ENCODE peak calls at places on chromosomes 2 and 18, in four cellular contexts. F, Z, W and A are unnamed samples.

GRCh38 chr2:239275871-239276812 is 124.7 kb downstream of the HDAC4 start:
- DNase-seq in F (no peak), Z (peak), W (peak), A (no peak)

GRCh38 chr2:16665746-16666452 is at the start of gene CYRIA:
- DNase-seq in F (peak), Z (peak), W (peak), A (peak)

GRCh38 chr2:11420671-11421070 is 45.3 kb downstream of the E2F6 start:
- DNase-seq in F (no peak), Z (no peak), W (no peak), A (no peak)

GRCh38 chr2:168480356-168480755 is 24.3 kb downstream of the CERS6 start:
- DNase-seq in F (no peak), Z (no peak), W (no peak), A (no peak)

GRCh38 chr2:147165682-147166081 is 679.1 kb upstream of the ACVR2A start:
- DNase-seq in F (no peak), Z (no peak), W (no peak), A (no peak)

GRCh38 chr18:35161934-35162333 is 78.9 kb upstream of the ZNF397 start:
- DNase-seq in F (no peak), Z (no peak), W (no peak), A (no peak)

GRCh38 chr2:56534321-56534720 is 350.5 kb downstream of the CCDC85A start:
- DNase-seq in F (no peak), Z (no peak), W (no peak), A (no peak)

GRCh38 chr18:3250237-3251107 is 2.9 kb downstream of the MYL12A start:
- DNase-seq in F (no peak), Z (no peak), W (no peak), A (peak)

GRCh38 chr18:11909081-11909410 is 929 bp upstream of the MPPE1 start:
- DNase-seq in F (no peak), Z (no peak), W (no peak), A (no peak)

GRCh38 chr2:169361706-169362345 is 508 bp downstream of the LRP2 start:
- DNase-seq in F (peak), Z (peak), W (peak), A (no peak)

GRCh38 chr2:65539633-65540032 is 107.2 kb upstream of the SPRED2 start:
- DNase-seq in F (no peak), Z (peak), W (no peak), A (no peak)

GRCh38 chr2:225411452-225411851 is 11.9 kb downstream of the NYAP2 start:
- DNase-seq in F (no peak), Z (no peak), W (no peak), A (no peak)

GRCh38 chr2:75456111-75456510 is 104.6 kb downstream of the EVA1A start:
- DNase-seq in F (no peak), Z (no peak), W (no peak), A (no peak)

GRCh38 chr2:19719540-19719939 is 182.2 kb downstream of the TTC32 start:
- DNase-seq in F (no peak), Z (no peak), W (no peak), A (no peak)

GRCh38 chr2:20132990-20133535 is 81.6 kb upstream of the LAPTM4A start:
- DNase-seq in F (no peak), Z (no peak), W (no peak), A (no peak)

GRCh38 chr2:74373189-74373588 is 6.9 kb downstream of the DCTN1 start:
- DNase-seq in F (peak), Z (no peak), W (peak), A (no peak)

GRCh38 chr2:44884677-44885076 is 56.8 kb upstream of the SIX3 start:
- DNase-seq in F (no peak), Z (no peak), W (no peak), A (no peak)

GRCh38 chr2:178386951-178387602 is 63.9 kb downstream of the PRKRA start:
- DNase-seq in F (no peak), Z (no peak), W (no peak), A (no peak)

GRCh38 chr2:53874401-53874950 is 14.7 kb upstream of the GPR75 start:
- DNase-seq in F (no peak), Z (no peak), W (no peak), A (no peak)

GRCh38 chr2:66790651-66791181 is 355.8 kb downstream of the MEIS1 start:
- DNase-seq in F (no peak), Z (no peak), W (no peak), A (no peak)

GRCh38 chr2:129877795-129878775 is 101.4 kb upstream of the RAB6C start:
- DNase-seq in F (no peak), Z (no peak), W (peak), A (peak)

GRCh38 chr2:201126308-201127127 is 10.6 kb downstream of the CFLAR start:
- DNase-seq in F (no peak), Z (no peak), W (no peak), A (no peak)

GRCh38 chr2:10390369-10390801 is 57.7 kb downstream of the ODC1 start:
- DNase-seq in F (no peak), Z (no peak), W (no peak), A (no peak)

GRCh38 chr2:133266075-133266925 is 302.0 kb downstream of the NCKAP5 start:
- DNase-seq in F (peak), Z (peak), W (no peak), A (no peak)

GRCh38 chr2:161576421-161576820 is 47.8 kb upstream of the SLC4A10 start:
- DNase-seq in F (peak), Z (peak), W (no peak), A (peak)

DNA sequence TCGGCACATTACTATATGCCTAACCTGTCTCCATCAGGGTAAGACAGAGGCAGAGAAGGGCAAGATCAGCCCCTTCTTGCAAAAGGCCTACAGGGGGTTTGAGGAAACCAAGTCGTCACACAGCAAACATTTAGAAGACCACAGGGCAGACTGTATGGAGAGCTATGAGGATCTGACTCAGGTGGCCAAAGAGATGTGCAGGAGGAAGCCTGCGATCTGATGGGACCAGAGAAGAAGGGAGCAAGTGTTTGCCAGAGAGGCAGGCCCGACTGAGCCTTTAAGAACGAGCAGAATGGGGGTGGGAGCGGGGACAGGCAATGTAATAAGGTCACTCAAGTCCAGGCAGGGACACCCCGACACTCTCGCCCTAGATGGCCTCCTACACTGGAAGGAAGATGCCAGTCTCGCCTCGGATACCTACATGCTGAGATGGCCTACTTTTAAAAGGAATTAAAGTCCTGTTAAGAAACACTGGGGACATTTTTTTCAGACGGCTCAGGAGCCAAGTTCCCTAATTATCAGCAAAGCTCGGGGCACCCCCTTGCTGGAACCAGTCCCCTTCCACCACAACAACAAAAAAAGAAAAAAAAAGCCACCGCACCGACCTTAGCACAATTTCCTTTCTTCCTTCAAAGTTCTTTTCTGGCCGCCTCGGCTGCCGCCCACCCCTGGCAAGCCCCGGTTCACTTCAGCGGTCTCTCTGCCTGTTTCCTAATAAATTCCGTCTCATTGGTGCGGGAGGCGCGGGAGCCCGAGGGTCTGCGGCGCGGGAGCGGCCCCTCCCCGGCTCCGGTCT is 1.5 kb downstream of the SFXN5 start:
- DNase-seq in F (no peak), Z (no peak), W (no peak), A (no peak)
- H3K27ac ChIP-seq in F (no peak), Z (peak), W (peak), A (peak)

DNA sequence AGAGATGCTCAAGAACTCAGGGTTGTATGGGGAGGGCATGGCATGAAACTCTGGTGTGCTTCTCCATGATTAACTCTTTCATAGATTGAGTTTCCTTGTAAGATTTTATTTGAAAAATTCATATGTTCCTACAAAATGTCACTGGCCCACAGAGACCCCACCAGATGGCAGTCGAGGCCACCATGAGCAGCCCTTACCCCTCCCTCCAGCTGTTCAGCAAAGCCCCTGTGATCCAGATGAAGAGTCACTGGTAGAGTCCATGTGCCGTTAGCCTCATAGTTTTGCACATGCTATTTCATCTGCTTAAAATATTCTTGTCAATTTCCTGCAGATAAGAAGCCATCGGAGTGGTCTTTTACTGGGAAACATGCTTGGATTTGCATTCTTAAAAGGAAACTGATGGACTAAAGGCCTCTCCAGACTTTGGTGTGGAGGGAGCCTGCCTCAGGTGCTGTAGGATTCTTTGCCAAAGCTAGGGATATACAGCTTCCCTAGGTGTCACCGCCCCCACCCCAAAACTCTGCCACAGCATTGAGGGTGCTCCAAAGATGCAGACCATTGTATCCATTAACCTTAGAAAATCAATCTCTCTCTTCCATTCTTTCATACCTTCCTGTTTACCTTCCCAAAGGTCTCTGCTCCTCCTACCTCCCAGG is 18.8 kb downstream of the ZNF385B start:
- DNase-seq in F (peak), Z (peak), W (no peak), A (no peak)
- TF ChIP-seq CTCF in F (peak), Z (peak), W (peak), A (peak)

GRCh38 chr2:233359823-233360222 is 5.5 kb downstream of the DGKD start:
- DNase-seq in F (no peak), Z (no peak), W (no peak), A (no peak)

GRCh38 chr2:233362742-233363141 is 8.4 kb downstream of the DGKD start:
- DNase-seq in F (no peak), Z (no peak), W (no peak), A (no peak)

GRCh38 chr2:233360771-233361176 is 6.5 kb downstream of the DGKD start:
- DNase-seq in F (peak), Z (peak), W (no peak), A (no peak)

GRCh38 chr2:233358864-233359386 is 4.6 kb downstream of the DGKD start:
- DNase-seq in F (no peak), Z (no peak), W (no peak), A (no peak)

DNA sequence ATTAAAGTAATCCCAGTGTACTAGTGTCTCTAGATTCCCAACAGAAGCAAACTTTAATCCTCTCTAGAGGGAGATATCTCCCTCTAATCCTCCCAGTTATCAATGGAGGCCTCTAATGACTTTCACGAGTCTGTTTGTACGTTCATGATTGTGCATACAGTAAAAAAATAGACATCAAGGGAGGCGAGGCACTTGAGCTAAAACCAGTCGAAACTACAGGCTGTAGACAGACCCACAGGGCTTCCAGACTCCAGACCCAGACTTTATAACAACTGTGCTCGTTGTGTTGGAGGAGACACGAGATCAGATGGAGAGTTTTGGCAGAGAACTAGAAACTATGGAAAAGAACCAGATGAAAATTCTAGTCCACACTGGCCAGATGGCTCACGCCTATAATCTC is 7.0 kb downstream of the DGKD start:
- DNase-seq in F (no peak), Z (no peak), W (no peak), A (no peak)
- H3K27ac ChIP-seq in F (no peak), Z (peak), W (no peak), A (no peak)

DNA sequence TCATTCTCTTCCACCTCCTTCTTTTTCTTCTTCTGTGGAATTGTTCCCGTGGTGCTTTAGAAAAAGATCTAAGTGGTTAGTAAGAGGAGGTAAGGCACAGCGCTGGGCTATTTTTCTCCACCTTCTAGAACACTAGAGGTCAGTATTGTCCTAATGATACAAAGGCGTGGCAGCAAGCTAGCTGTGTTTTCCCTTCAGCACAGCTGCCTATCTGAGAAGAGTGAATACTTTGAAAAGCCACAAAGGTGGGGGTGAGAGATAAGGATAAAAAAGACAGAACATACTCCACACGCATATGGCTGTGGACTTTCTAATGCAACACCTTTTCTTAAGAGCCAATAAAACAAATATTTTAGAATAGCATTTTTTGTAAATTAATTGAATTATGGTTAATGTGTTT is 2.1 kb downstream of the CNTNAP5 start:
- DNase-seq in F (peak), Z (peak), W (no peak), A (peak)
- TF ChIP-seq CTCF in F (peak), Z (peak), W (peak), A (peak)

GRCh38 chr18:8989855-8990254 is 112.6 kb upstream of the NDUFV2 start:
- DNase-seq in F (no peak), Z (peak), W (no peak), A (no peak)

GRCh38 chr18:8988262-8988871 is 114.1 kb upstream of the NDUFV2 start:
- DNase-seq in F (peak), Z (peak), W (peak), A (peak)

GRCh38 chr18:8989017-8989416 is 113.5 kb upstream of the NDUFV2 start:
- DNase-seq in F (no peak), Z (no peak), W (no peak), A (no peak)

GRCh38 chr18:8984131-8984670 is 118.3 kb upstream of the NDUFV2 start:
- DNase-seq in F (no peak), Z (peak), W (no peak), A (no peak)

GRCh38 chr18:8987250-8987649 is 115.2 kb upstream of the NDUFV2 start:
- DNase-seq in F (no peak), Z (peak), W (no peak), A (no peak)
- H3K27ac ChIP-seq in F (no peak), Z (peak), W (no peak), A (peak)

GRCh38 chr2:584863-585823 is 92.1 kb downstream of the TMEM18 start:
- DNase-seq in F (peak), Z (peak), W (no peak), A (no peak)
- TF ChIP-seq CTCF in F (no peak), Z (no peak), W (no peak), A (no peak)

GRCh38 chr2:173953047-173953424 is 12.1 kb downstream of the SP3 start:
- DNase-seq in F (no peak), Z (no peak), W (no peak), A (no peak)

GRCh38 chr2:173948827-173949226 is 16.3 kb downstream of the SP3 start:
- DNase-seq in F (no peak), Z (no peak), W (no peak), A (no peak)

GRCh38 chr2:173955004-173955403 is 10.2 kb downstream of the SP3 start:
- DNase-seq in F (no peak), Z (no peak), W (no peak), A (no peak)

GRCh38 chr2:173955867-173956266 is 9.3 kb downstream of the SP3 start:
- DNase-seq in F (no peak), Z (no peak), W (no peak), A (no peak)

DNA sequence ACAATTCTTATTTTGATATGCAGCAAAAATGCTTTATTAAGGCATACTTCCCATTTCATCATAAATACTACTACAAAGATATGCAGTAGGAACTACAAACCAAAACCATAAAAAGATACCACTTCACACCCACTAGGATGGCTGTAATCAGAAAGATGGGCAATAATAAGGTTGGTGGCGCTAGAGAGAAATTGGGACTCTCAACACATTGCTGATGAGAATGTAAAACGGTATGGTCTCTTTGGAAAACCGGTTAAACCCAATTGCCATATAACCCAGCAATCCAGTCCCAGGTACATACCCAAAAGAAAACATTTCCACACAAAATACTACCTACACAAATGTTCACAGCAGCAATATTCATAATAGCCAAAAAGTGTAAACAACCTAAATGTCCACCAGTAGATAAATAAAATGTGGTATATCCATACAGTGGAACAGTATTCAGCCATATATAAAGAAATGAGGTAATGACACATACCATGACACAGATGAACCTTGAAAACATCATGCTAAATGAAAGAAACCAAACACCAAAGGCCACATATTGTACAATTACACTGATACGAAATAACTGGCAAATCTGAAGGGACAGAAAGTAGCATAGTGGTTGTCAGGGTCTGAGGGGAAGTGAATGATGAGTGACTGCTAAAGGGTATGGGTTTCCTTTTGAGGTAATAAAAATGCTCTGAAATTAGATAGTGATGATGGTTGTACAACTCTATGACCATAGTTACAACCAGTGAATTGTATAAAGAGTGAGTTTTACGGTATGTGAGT is 12.7 kb downstream of the SP3 start:
- DNase-seq in F (no peak), Z (no peak), W (no peak), A (no peak)
- H3K27ac ChIP-seq in F (no peak), Z (no peak), W (no peak), A (no peak)

DNA sequence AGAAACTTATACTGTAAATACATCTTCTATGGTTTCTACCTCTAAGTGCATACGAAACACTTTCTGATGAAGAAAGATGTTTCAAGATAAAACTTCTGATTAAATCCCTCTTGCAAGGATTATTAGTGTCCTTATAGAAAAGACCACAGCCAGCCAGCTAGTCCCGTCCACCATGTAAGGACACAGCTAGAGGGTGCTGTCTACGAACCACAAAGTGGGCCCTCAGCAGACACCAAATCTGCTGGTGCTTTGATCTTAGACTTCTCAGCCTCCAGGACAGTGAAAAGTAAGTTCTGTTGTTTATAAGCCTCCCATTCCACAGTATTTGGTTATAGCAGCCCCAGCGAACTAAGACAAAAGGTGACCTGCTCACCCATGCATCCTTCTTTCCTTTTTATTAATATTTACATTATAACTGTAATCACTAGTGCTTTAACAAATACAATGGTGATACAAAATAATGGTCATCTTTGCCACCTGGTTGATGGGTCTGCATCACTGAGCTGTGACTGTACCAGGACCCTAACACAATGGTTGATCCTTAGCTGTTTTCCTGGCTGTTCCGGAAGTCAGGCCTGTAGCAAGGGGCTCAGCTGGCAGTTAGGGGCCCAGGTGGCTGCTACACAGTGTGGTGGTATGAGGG is 108.4 kb upstream of the SMAD7 start:
- DNase-seq in F (peak), Z (peak), W (no peak), A (no peak)
- TF ChIP-seq CTCF in F (peak), Z (peak), W (no peak), A (no peak)

GRCh38 chr2:205481861-205482260 is 200.4 kb upstream of the NRP2 start:
- DNase-seq in F (no peak), Z (no peak), W (no peak), A (no peak)
- H3K27ac ChIP-seq in F (no peak), Z (no peak), W (no peak), A (no peak)

DNA sequence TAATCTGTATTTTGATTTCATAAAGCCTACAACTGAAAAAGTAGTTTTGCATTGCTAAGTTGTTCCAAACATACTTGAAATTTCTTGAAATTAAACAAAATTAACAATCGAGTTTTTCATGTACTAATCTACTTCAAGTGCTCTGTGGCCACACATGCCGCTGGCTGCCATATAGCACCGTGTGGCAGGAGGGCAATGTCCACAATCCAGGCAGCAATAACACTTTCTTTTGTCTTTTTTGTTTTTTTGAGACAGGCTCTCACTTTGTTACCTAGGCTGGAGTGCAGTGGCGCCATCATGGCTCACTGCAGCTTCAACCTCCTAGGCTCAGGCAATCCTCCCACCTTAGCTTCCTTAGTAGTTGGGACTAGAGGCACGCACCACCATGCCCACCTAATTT is 36.1 kb downstream of the SAP130 start:
- DNase-seq in F (no peak), Z (no peak), W (no peak), A (no peak)
- TF ChIP-seq CTCF in F (no peak), Z (no peak), W (no peak), A (no peak)